ENCODE peak calls at places on chromosomes 13 and 19, in nine cellular contexts. O is MV-4-11; L is kidney epithelial cell; J is activated T-cell treated with anti-CD3 and anti-CD28 coated beads, Interleukin-2, amount 50 U/mL, for 72 hours; E is pancreas; C is posterior vena cava; V is cardiac fibroblast; D is CD8-positive, alpha-beta memory T cell; P is stimulated activated CD4-positive, alpha-beta T cell treated with anti-CD3 and anti-CD28 coated beads, Interleukin-12 subunit alpha, Interleukin-12 subunit beta, amount 100 ng/mL, for 4 hours. W is an unnamed sample.

GRCh38 chr13:113997845-113998751 is 24.2 kb upstream of the C13orf46 start:
- DNase-seq in O (no peak), L (no peak), J (no peak), E (no peak), C (peak; percentile 92), V (peak; percentile 69), D (no peak), P (no peak), W (no peak)

GRCh38 chr19:35754365-35755139 is 2.3 kb downstream of the HSPB6 start:
- DNase-seq in O (no peak), L (no peak), J (no peak), E (no peak), C (no peak), V (no peak), D (no peak), P (no peak), W (no peak)

GRCh38 chr19:51219307-51219706 is 5.6 kb upstream of the CD33 start:
- DNase-seq in O (peak; percentile 70), L (no peak), J (no peak), E (no peak), C (no peak), V (no peak), D (no peak), P (no peak), W (no peak)

GRCh38 chr13:97999653-98000052 is 46.2 kb downstream of the IPO5 start:
- DNase-seq in O (no peak), L (no peak), J (no peak), E (no peak), C (no peak), V (no peak), D (no peak), P (no peak), W (no peak)

GRCh38 chr13:110306960-110307696 is at the start of the genes COL4A1 and COL4A2:
- DNase-seq in O (no peak), L (no peak), J (no peak), E (peak; percentile 27), C (peak; percentile 95), V (peak; percentile 91), D (no peak), P (no peak), W (no peak)

GRCh38 chr13:34340534-34340933 is 522.6 kb downstream of the RFC3 start:
- DNase-seq in O (no peak), L (no peak), J (no peak), E (no peak), C (no peak), V (peak; percentile 57), D (no peak), P (no peak), W (no peak)

GRCh38 chr19:2922987-2923386 is 21.8 kb downstream of the ZNF77 start:
- DNase-seq in O (no peak), L (no peak), J (no peak), E (peak; percentile 70), C (no peak), V (peak; percentile 20), D (no peak), P (no peak), W (no peak)

GRCh38 chr13:53788286-53788685 is 759.7 kb downstream of the OLFM4 start:
- DNase-seq in O (no peak), L (no peak), J (no peak), E (no peak), C (no peak), V (no peak), D (no peak), P (no peak), W (no peak)

GRCh38 chr19:14120497-14120780 is 2.9 kb upstream of the PRKACA start:
- DNase-seq in O (no peak), L (no peak), J (no peak), E (no peak), C (no peak), V (no peak), D (no peak), P (no peak), W (no peak)

GRCh38 chr13:98761126-98761978 is 8.9 kb upstream of the SLC15A1 start:
- DNase-seq in O (peak; percentile 85), L (no peak), J (no peak), E (no peak), C (no peak), V (peak; percentile 75), D (no peak), P (no peak), W (no peak)

GRCh38 chr19:3279306-3279705 is 54.8 kb downstream of the CELF5 start:
- DNase-seq in O (no peak), L (no peak), J (no peak), E (no peak), C (no peak), V (no peak), D (no peak), P (no peak), W (no peak)

GRCh38 chr13:113672002-113672651 is 5.1 kb downstream of the GRK1 start:
- DNase-seq in O (no peak), L (no peak), J (no peak), E (no peak), C (no peak), V (no peak), D (no peak), P (no peak), W (no peak)

GRCh38 chr19:35901854-35902661 is at the start of gene HCST:
- DNase-seq in O (peak; percentile 87), L (no peak), J (peak; percentile 41), E (no peak), C (no peak), V (no peak), D (peak; percentile 68), P (no peak), W (peak; percentile 92)

GRCh38 chr13:27171830-27172494 is 351 bp upstream of the USP12 start:
- DNase-seq in O (peak; percentile 74), L (peak; percentile 65), J (peak; percentile 93), E (peak; percentile 94), C (peak; percentile 98), V (peak; percentile 96), D (peak; percentile 95), P (peak; percentile 85), W (peak; percentile 45)

GRCh38 chr13:95714142-95714832 is 37.3 kb downstream of the DNAJC3 start:
- DNase-seq in O (peak; percentile 54), L (peak; percentile 75), J (no peak), E (no peak), C (no peak), V (peak; percentile 59), D (no peak), P (no peak), W (no peak)

GRCh38 chr13:110506859-110507566 is 54.5 kb downstream of the RAB20 start:
- DNase-seq in O (no peak), L (no peak), J (no peak), E (peak; percentile 95), C (no peak), V (peak; percentile 73), D (no peak), P (no peak), W (peak; percentile 58)

GRCh38 chr13:44012910-44013309 is 133.2 kb downstream of the LACC1 start:
- DNase-seq in O (no peak), L (peak; percentile 88), J (no peak), E (no peak), C (no peak), V (no peak), D (no peak), P (no peak), W (no peak)

GRCh38 chr13:32267836-32268439 is 47.2 kb downstream of the ZAR1L start:
- DNase-seq in O (no peak), L (no peak), J (peak; percentile 57), E (peak; percentile 14), C (no peak), V (peak; percentile 18), D (peak; percentile 67), P (peak; percentile 55), W (no peak)

GRCh38 chr19:12867120-12868099 is 13.8 kb downstream of the DNASE2 start:
- DNase-seq in O (no peak), L (no peak), J (peak; percentile 76), E (peak; percentile 49), C (no peak), V (peak; percentile 68), D (peak; percentile 65), P (peak; percentile 60), W (peak; percentile 71)

GRCh38 chr13:67877031-67877430 is 646.9 kb upstream of the PCDH9 start:
- DNase-seq in O (no peak), L (no peak), J (no peak), E (no peak), C (no peak), V (no peak), D (no peak), P (no peak), W (no peak)

GRCh38 chr19:46192990-46193650 is 36.4 kb upstream of the IGFL1 start:
- DNase-seq in O (peak; percentile 96), L (no peak), J (peak; percentile 19), E (no peak), C (no peak), V (peak; percentile 48), D (no peak), P (no peak), W (no peak)

GRCh38 chr19:13116282-13117175 is at the start of gene TRMT1:
- DNase-seq in O (peak; percentile 97), L (peak; percentile 72), J (peak; percentile 94), E (peak; percentile 87), C (peak; percentile 98), V (peak; percentile 94), D (peak; percentile 93), P (peak; percentile 90), W (peak; percentile 94)

GRCh38 chr19:29807178-29807577 is 4.6 kb upstream of the CCNE1 start:
- DNase-seq in O (no peak), L (no peak), J (no peak), E (no peak), C (no peak), V (no peak), D (no peak), P (no peak), W (no peak)

GRCh38 chr13:98896083-98896867 is 81.6 kb downstream of the DOCK9 start:
- DNase-seq in O (no peak), L (no peak), J (no peak), E (no peak), C (no peak), V (no peak), D (no peak), P (no peak), W (no peak)

GRCh38 chr19:55602104-55603001 is 2.3 kb downstream of the ZNF524 start:
- DNase-seq in O (no peak), L (no peak), J (no peak), E (peak; percentile 39), C (no peak), V (no peak), D (no peak), P (no peak), W (no peak)

GRCh38 chr13:106052200-106052767 is 483.2 kb downstream of the EFNB2 start:
- DNase-seq in O (no peak), L (no peak), J (no peak), E (no peak), C (no peak), V (no peak), D (no peak), P (no peak), W (no peak)

GRCh38 chr19:12669272-12670158 is 2.9 kb downstream of the WDR83 start:
- DNase-seq in O (peak; percentile 84), L (no peak), J (peak; percentile 76), E (peak; percentile 74), C (peak; percentile 93), V (peak; percentile 89), D (peak; percentile 84), P (peak; percentile 70), W (peak; percentile 65)

GRCh38 chr13:113065406-113066141 is 40.0 kb upstream of the F7 start:
- DNase-seq in O (no peak), L (no peak), J (no peak), E (no peak), C (peak; percentile 57), V (no peak), D (peak; percentile 24), P (no peak), W (no peak)

GRCh38 chr13:97490702-97491307 is 56.8 kb downstream of the RAP2A start:
- DNase-seq in O (no peak), L (no peak), J (no peak), E (no peak), C (no peak), V (no peak), D (no peak), P (no peak), W (no peak)

GRCh38 chr19:5478241-5478924 is 23.2 kb downstream of the ZNRF4 start:
- DNase-seq in O (no peak), L (no peak), J (no peak), E (no peak), C (no peak), V (no peak), D (no peak), P (no peak), W (no peak)

GRCh38 chr19:33176670-33177416 is 17.3 kb upstream of the LRP3 start:
- DNase-seq in O (peak; percentile 100), L (peak; percentile 90), J (peak; percentile 94), E (peak; percentile 98), C (peak; percentile 98), V (peak; percentile 99), D (peak; percentile 98), P (peak; percentile 97), W (peak; percentile 98)